ENCODE peak calls at places on chromosomes 13 and 19, in five cellular contexts. Q is astrocyte of the spinal cord, A is cardiac muscle cell, R is ovary, Z is bronchial epithelial cell. B is an unnamed sample.

GRCh38 chr19:30130356-30131122 is 188.5 kb downstream of the URI1 start:
- DNase-seq in R (peak), Q (no peak), A (no peak), Z (no peak), B (no peak)

GRCh38 chr19:51651216-51651846 is 4.7 kb upstream of the SIGLEC14 start:
- DNase-seq in R (no peak), Q (no peak), A (no peak), Z (no peak), B (no peak)

GRCh38 chr13:77190349-77190748 is 136.5 kb downstream of the MYCBP2 start:
- DNase-seq in R (no peak), A (no peak), Q (no peak), Z (no peak), B (no peak)

GRCh38 chr19:16338470-16339360 is 14.1 kb downstream of the KLF2 start:
- DNase-seq in Z (peak), R (peak), Q (peak), A (no peak), B (peak)

GRCh38 chr19:49488863-49489537 is 1.6 kb downstream of the RPL13A start:
- DNase-seq in R (no peak), A (no peak), Z (no peak), Q (no peak), B (no peak)

GRCh38 chr19:47699360-47699917 is 13.8 kb upstream of the EHD2 start:
- DNase-seq in R (peak), A (peak), Z (no peak), Q (no peak), B (peak)

GRCh38 chr13:44046428-44046827 is 166.7 kb downstream of the LACC1 start:
- DNase-seq in R (no peak), Z (no peak), A (no peak), Q (no peak), B (no peak)

GRCh38 chr19:14078406-14078805 is 5.8 kb downstream of the MISP3 start:
- DNase-seq in Q (no peak), R (no peak), A (no peak), Z (no peak), B (no peak)

GRCh38 chr19:46133777-46134231 is 9.3 kb upstream of the IGFL3 start:
- DNase-seq in R (no peak), Z (no peak), A (no peak), Q (peak), B (no peak)

GRCh38 chr19:46787331-46788100 is 878 bp downstream of the SLC1A5 start:
- DNase-seq in Z (peak), Q (peak), R (peak), A (peak), B (peak)

GRCh38 chr19:13212759-13213330 is 62.6 kb downstream of the IER2 start:
- DNase-seq in Q (peak), A (peak), R (peak), Z (peak), B (peak)

GRCh38 chr13:51726446-51727185 is 77.3 kb downstream of the DHRS12 start:
- DNase-seq in R (no peak), Z (no peak), Q (peak), A (no peak), B (peak)

GRCh38 chr13:108682714-108683113 is 53.3 kb downstream of the MYO16 start:
- DNase-seq in Q (no peak), Z (no peak), R (no peak), A (no peak), B (no peak)

GRCh38 chr13:44734204-44734707 is 158.1 kb upstream of the TSC22D1 start:
- DNase-seq in Q (peak), Z (peak), R (no peak), A (no peak), B (peak)

GRCh38 chr13:108948269-108948671 is 318.9 kb downstream of the MYO16 start:
- DNase-seq in A (no peak), R (no peak), Z (peak), Q (peak), B (no peak)

GRCh38 chr13:50104493-50104892 is 89.2 kb downstream of the KCNRG start:
- DNase-seq in A (no peak), Z (peak), Q (no peak), R (no peak), B (no peak)

DNA sequence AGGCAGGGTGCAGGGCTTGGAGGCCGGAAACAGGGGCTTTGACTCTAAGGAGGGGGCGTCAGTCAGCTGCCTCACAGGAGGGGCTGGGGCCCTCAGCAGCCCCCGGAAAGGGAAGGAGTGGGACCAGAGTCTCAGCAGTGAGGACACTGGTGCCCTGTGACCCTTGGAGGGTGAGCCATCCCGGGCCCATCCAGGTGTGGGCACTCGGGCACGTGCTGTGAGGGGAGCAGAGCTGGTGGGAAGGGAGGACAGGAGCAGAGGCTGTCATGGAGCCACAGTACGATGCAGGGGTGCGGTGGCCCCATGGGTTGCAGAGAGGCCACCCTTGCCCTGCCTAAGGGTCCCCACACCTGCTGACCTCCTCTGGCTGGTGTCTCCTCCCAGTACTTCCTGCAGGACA is 19.1 kb upstream of the ZNF544 start:
- DNase-seq in R (no peak), Q (no peak), A (no peak), Z (no peak), B (no peak)
- TF ChIP-seq CTCF in R (no peak), Q (no peak), A (no peak), Z (no peak), B (no peak)

GRCh38 chr19:41296323-41296935 is 13.5 kb upstream of the CCDC97 start:
- DNase-seq in Q (no peak), A (no peak), Z (peak), R (no peak), B (no peak)

GRCh38 chr19:41299755-41300089 is 10.2 kb upstream of the CCDC97 start:
- DNase-seq in Q (peak), Z (no peak), A (peak), R (peak), B (peak)

GRCh38 chr19:41298327-41298964 is 11.5 kb upstream of the CCDC97 start:
- DNase-seq in R (no peak), Q (peak), A (peak), Z (no peak), B (peak)

GRCh38 chr19:41299046-41299754 is 10.8 kb upstream of the CCDC97 start:
- DNase-seq in R (no peak), A (no peak), Z (no peak), Q (no peak), B (no peak)

GRCh38 chr19:41297628-41298326 is 12.2 kb upstream of the CCDC97 start:
- DNase-seq in A (no peak), Z (no peak), Q (no peak), R (no peak), B (no peak)
- H3K4me3 ChIP-seq in A (no peak), Z (no peak), Q (no peak), R (no peak), B (no peak)

GRCh38 chr19:3700242-3701032 is at the start of gene PIP5K1C:
- DNase-seq in R (peak), A (peak), Q (peak), Z (peak), B (peak)
- TF ChIP-seq CTCF in R (peak), A (peak), Q (peak), Z (peak), B (peak)

DNA sequence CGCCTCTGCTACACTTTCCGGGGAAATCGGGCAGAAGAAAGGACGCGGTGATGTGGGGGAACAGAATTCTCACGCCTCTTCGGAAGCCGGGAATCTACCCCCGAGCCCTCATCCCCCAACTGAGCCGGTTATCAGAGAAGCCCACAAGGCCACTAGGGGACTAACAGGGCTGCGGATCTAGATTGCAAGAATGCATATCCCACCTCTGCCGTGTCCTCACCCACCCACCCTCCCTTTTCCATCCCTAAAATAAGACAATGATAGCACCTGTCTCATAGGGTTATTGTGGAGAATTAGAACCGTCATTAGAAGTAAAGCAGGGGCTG is 1.1 kb downstream of the IGFLR1 start:
- DNase-seq in Z (no peak), A (no peak), R (no peak), Q (no peak), B (no peak)
- H3K4me3 ChIP-seq in Z (peak), A (peak), R (peak), Q (peak), B (peak)

B was measured in foreskin fibroblast.